ENCODE peak calls at places on chromosomes 4 and X, in eight cellular contexts. T, B, F, J, E, R, S and C are unnamed samples.

GRCh38 chrX:133543654-133544053 is 128.4 kb upstream of the GPC4 start:
- DNase-seq in T (no peak), B (no peak), F (no peak), J (no peak), E (no peak), R (no peak), S (no peak), C (no peak)

GRCh38 chr4:150501019-150501727 is 80.8 kb upstream of the MAB21L2 start:
- DNase-seq in T (no peak), B (no peak), F (no peak), J (no peak), E (no peak), R (no peak), S (no peak), C (no peak)

GRCh38 chr4:42371306-42372063 is 25.8 kb upstream of the SHISA3 start:
- DNase-seq in T (no peak), B (peak; percentile 57), F (no peak), J (no peak), E (no peak), R (no peak), S (peak; percentile 54), C (peak; percentile 62)

GRCh38 chr4:184668511-184669114 is 19.1 kb downstream of the PRIMPOL start:
- DNase-seq in T (no peak), B (no peak), F (no peak), J (no peak), E (no peak), R (no peak), S (no peak), C (no peak)

GRCh38 chr4:47639531-47639930 is 154.5 kb downstream of the ATP10D start:
- DNase-seq in T (no peak), B (no peak), F (no peak), J (no peak), E (no peak), R (no peak), S (no peak), C (no peak)

GRCh38 chr4:183164963-183165362 is 65.9 kb downstream of the WWC2 start:
- DNase-seq in T (no peak), B (no peak), F (no peak), J (no peak), E (no peak), R (no peak), S (no peak), C (no peak)

GRCh38 chr4:150256841-150257273 is 178.6 kb downstream of the DCLK2 start:
- DNase-seq in T (no peak), B (peak; percentile 66), F (no peak), J (no peak), E (no peak), R (no peak), S (no peak), C (no peak)

GRCh38 chrX:131366387-131366786 is 77.3 kb upstream of the IGSF1 start:
- DNase-seq in T (no peak), B (peak; percentile 37), F (no peak), J (no peak), E (no peak), R (no peak), S (no peak), C (no peak)

GRCh38 chr4:95505149-95505548 is 43.6 kb downstream of the UNC5C start:
- DNase-seq in T (no peak), B (no peak), F (no peak), J (no peak), E (no peak), R (no peak), S (no peak), C (no peak)

GRCh38 chr4:121642876-121643585 is 53.7 kb downstream of the ANXA5 start:
- DNase-seq in T (no peak), B (no peak), F (no peak), J (no peak), E (no peak), R (no peak), S (no peak), C (no peak)

GRCh38 chr4:170420255-170420693 is 330.5 kb upstream of the AADAT start:
- DNase-seq in T (no peak), B (no peak), F (no peak), J (no peak), E (no peak), R (no peak), S (no peak), C (peak; percentile 4)

GRCh38 chr4:76697129-76697803 is 200.7 kb downstream of the SOWAHB start:
- DNase-seq in T (no peak), B (peak; percentile 64), F (no peak), J (no peak), E (no peak), R (no peak), S (no peak), C (no peak)

DNA sequence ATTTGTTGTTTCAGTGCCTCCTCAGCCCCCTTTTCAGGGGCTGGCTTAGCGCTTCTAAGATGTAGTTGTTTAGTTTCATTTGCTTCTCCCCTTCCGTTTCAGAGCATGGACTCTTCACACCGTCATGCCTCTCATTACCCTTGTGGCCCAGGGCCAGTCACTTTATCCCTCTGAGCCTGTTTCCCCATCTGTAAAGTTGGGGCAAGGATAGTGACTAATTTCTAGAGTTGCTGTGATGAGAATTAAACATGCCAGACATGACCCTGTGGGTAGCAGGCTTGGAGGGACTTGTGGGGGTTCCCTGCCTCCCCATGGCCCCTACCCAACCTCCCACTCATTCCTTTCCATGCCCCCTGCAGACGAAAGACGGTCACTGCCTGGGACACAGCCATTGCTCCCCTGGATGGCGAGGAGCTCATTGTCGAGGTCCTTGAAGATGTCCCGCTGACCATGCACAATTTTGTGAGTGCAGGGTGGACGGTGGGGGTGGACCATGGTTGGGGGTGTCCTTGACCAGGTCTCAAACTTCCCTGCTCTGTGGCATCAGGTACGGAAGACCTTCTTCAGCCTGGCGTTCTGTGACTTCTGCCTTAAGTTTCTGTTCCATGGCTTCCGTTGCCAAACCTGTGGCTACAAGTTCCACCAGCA is 3.6 kb downstream of the ARAF start:
- DNase-seq in T (no peak), B (no peak), F (no peak), J (no peak), E (no peak), R (no peak), S (no peak), C (peak; percentile 9)
- TF ChIP-seq CTCF in T (no peak), B (no peak), F (no peak), J (no peak), E (no peak), R (no peak), S (no peak), C (no peak)

DNA sequence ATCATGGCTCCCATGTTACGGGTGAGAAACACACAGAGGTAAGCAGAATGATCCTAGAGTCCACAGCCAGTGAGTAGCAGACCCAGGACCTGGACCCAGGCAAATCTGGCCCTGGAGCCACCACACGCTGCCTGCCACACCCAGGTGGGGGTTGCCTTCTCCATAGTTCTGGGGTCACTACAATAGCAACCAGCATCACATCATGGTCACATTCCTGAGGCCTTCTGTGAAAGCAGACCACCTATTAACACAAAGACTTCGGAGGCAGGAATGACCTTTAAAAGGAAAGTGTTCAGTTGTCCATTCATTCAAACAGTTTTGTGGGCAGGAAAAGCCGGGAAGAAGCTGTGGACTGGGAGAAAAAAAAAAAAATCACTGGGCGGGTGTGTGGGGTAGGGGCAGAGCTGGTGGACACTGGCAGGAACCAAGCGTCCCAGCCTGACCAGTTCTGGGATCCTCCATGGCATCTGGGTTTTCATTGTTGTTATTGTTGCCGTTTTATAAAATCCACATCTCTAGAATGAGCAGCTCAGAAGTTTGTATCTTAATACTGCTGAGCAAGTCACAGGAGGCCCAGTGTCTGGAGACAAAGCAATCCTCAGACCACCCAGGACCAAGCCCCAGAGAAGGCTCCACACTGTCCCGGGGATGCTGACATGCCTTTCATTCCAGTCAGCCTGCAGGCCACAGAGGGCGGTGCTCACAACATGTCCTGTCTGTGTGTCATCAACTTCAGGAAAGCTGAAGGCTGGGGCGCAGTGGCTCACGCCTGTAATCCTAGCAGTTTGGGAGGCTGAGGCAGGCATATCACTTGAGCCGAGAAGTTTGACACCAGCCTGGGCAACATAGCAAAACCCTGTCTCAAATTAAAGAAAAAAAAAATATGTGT is 67.0 kb downstream of the SEL1L3 start:
- DNase-seq in T (no peak), B (peak; percentile 78), F (no peak), J (no peak), E (no peak), R (no peak), S (no peak), C (no peak)
- TF ChIP-seq CTCF in T (no peak), B (no peak), F (no peak), J (no peak), E (no peak), R (no peak), S (no peak), C (no peak)

DNA sequence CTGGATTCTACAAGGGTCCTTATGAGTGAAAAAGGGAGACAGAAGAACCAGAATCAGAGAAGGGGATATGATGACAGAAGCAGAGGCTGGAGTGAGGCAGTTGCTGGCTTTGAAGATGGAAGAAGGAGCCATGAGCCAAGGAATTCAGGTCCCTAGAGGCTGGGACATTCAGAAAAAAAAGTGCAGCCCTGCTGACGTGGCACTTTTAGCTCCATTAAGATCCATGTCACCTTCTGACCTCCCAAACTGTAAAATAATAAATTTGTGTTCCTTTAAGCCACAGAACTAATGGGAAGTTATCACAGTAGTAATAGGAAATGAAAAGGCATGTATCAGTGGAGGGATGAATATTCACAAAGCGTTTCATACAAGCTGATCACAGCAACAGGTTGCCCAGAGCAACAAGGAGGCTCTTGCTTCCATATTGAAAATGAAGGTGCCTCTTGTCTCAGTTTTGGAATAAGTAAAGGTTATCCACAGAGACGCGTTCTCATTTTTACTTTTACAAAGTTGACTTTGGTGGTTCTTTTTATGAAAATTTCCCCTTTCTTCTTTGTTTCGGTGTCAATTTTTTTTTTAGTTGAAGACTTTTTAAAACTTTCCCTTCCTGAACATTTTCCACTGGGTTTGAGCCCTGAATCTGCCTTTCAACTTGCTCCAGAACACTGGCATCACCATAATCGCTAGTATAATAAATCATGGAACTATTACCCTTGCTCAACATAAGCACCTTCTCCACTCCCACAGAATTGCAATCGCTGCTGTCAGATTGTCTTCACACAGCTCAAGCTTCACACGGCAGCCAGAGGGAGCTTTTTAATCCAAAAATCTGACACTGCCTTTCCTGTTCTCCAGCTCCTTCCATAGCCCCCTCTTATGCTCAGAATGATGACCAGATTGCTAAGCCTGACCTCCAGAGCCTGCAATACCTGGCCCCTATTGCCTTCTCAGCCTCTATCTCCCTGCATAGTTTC is 127.6 kb upstream of the RBPJ start:
- DNase-seq in T (peak; percentile 54), B (no peak), F (no peak), J (no peak), E (no peak), R (no peak), S (no peak), C (peak; percentile 55)
- TF ChIP-seq CTCF in T (no peak), B (no peak), F (no peak), J (no peak), E (no peak), R (no peak), S (no peak), C (no peak)

DNA sequence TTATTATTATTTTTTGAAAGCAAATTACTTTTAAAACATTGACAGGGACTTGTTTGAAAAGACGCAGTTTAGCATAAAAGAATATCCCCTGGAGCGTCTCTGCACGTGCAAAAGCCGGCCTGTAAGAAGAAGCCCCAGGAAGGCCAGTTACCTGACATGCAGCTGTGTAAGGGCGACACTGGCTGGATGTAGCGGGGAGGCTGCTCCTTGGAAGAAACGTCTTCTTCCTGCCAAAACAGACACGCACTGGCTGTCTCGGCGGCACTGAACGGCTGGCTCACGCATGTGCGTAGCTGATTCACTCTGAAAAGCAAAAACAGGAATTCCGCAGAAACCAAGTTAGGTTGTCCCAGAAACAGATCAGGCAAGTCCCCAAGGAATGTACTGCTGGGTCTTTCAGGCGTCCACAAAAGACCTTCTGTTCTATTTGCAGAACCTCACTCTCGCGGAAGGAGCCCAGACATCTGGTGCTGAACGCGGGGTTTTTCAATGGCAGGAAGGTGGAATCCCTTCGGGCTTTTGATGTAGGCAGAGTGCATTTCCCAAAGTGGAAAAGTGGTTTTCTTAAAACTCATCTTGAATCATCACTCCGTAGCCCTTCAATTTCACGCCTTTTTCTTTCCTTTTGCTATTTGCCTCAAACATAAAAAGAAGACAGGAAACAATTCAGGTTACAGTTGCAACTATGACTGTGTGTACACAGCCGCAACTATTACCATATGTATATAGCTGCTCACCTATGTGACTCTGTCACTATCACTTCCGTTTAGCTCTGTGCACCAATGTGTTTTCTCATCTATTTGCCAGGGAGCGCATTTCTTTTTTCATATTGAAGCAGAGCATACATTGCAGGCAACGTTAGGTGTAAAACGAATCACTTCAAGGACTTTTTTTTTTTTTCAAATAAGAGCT is 38.1 kb upstream of the ARSH start:
- DNase-seq in T (no peak), B (peak; percentile 5), F (no peak), J (peak; percentile 25), E (no peak), R (no peak), S (peak; percentile 53), C (no peak)
- TF ChIP-seq CTCF in T (no peak), B (no peak), F (no peak), J (no peak), E (no peak), R (no peak), S (no peak), C (no peak)